ENCODE peak calls at places on chromosomes 4 and X, in six cellular contexts. U is WTC11, H is fibroblast of villous mesenchyme, D is NCI-H1105 treated with DMSO at 0.1 percent for 48 hours, V is HS-5, L is ureter. F is an unnamed sample.

GRCh38 chrX:130002541-130002940 is 20.1 kb downstream of the BCORL1 start:
- DNase-seq in U (no peak), V (no peak), D (no peak), L (no peak), H (no peak), F (no peak)

GRCh38 chr4:184424993-184425758 is 49.2 kb downstream of the IRF2 start:
- DNase-seq in U (no peak), L (peak; percentile 64), H (peak; percentile 91), V (no peak), D (no peak), F (no peak)

GRCh38 chr4:80897537-80898303 is 132.8 kb upstream of the BMP3 start:
- DNase-seq in H (no peak), D (no peak), L (no peak), V (no peak), U (no peak), F (no peak)

GRCh38 chr4:112448211-112448745 is 67.7 kb downstream of the NEUROG2 start:
- DNase-seq in U (no peak), L (no peak), D (no peak), V (peak; percentile 3), H (no peak), F (peak; percentile 74)

GRCh38 chrX:48487362-48487785 is 11.4 kb downstream of the FTSJ1 start:
- DNase-seq in D (no peak), L (no peak), U (no peak), V (peak; percentile 89), H (peak; percentile 96), F (peak; percentile 95)

GRCh38 chrX:47218920-47219815 is 687 bp downstream of the CDK16 start:
- DNase-seq in U (peak; percentile 36), D (no peak), H (no peak), V (no peak), L (peak; percentile 60), F (peak; percentile 43)

GRCh38 chr4:160423879-160424451 is 1321.1 kb downstream of the RAPGEF2 start:
- DNase-seq in D (no peak), V (peak; percentile 18), U (no peak), L (no peak), H (no peak), F (peak; percentile 65)

GRCh38 chr4:118981839-118982381 is 93.3 kb downstream of the SYNPO2 start:
- DNase-seq in U (peak; percentile 59), H (peak; percentile 82), L (peak; percentile 77), V (no peak), D (peak; percentile 49), F (peak; percentile 83)

GRCh38 chr4:72531768-72532290 is 37.2 kb downstream of the ADAMTS3 start:
- DNase-seq in H (no peak), U (no peak), L (no peak), V (no peak), D (no peak), F (no peak)

GRCh38 chr4:108619372-108620100 is 840 bp upstream of the RPL34 start:
- DNase-seq in L (no peak), U (no peak), H (no peak), V (no peak), D (no peak), F (no peak)